ENCODE peak calls at places on chromosomes 2 and 18, in six cellular contexts. G, Z, S, T, I and X are unnamed samples.

GRCh38 chr2:175414872-175415487 is 233.5 kb upstream of the ATP5MC3 start:
- DNase-seq in Z (peak; percentile 64), S (peak; percentile 58), G (no peak), T (peak; percentile 75), I (no peak), X (peak; percentile 33)

GRCh38 chr2:101832114-101832513 is 134.6 kb downstream of the MAP4K4 start:
- DNase-seq in I (no peak), T (peak; percentile 29), Z (no peak), G (no peak), S (peak; percentile 43), X (no peak)

GRCh38 chr2:143688248-143688647 is 559.0 kb downstream of the ARHGAP15 start:
- DNase-seq in Z (no peak), G (no peak), T (no peak), S (no peak), I (no peak), X (no peak)

GRCh38 chr2:60552096-60552850 is 1.2 kb downstream of the BCL11A start:
- DNase-seq in T (no peak), I (no peak), G (no peak), S (peak; percentile 61), Z (peak; percentile 63), X (peak; percentile 48)

GRCh38 chr2:158774663-158775062 is 20.5 kb upstream of the DAPL1 start:
- DNase-seq in S (no peak), Z (no peak), T (no peak), I (no peak), G (peak; percentile 39), X (no peak)

GRCh38 chr2:201674298-201674697 is 24.1 kb downstream of the MPP4 start:
- DNase-seq in Z (no peak), I (no peak), S (no peak), T (no peak), G (no peak), X (no peak)

GRCh38 chr18:69282371-69282770 is 118.3 kb upstream of the DOK6 start:
- DNase-seq in Z (no peak), S (no peak), T (no peak), G (no peak), I (no peak), X (no peak)

GRCh38 chr2:234245945-234246344 is 195.4 kb downstream of the SPP2 start:
- DNase-seq in T (no peak), G (no peak), I (no peak), Z (no peak), S (no peak), X (no peak)

GRCh38 chr2:197786010-197786877 is 1.1 kb upstream of the BOLL start:
- DNase-seq in T (no peak), G (no peak), Z (peak; percentile 41), I (no peak), S (no peak), X (no peak)

GRCh38 chr18:72376256-72376655 is 167.9 kb downstream of the CBLN2 start:
- DNase-seq in Z (no peak), G (no peak), S (no peak), I (no peak), T (no peak), X (no peak)

GRCh38 chr2:99708231-99708630 is 218.4 kb upstream of the REV1 start:
- DNase-seq in I (no peak), T (no peak), Z (no peak), S (peak; percentile 45), G (no peak), X (no peak)

GRCh38 chr2:41610501-41611242 is 437.1 kb upstream of the PKDCC start:
- DNase-seq in S (no peak), I (no peak), Z (no peak), T (no peak), G (no peak), X (no peak)

GRCh38 chr2:9244985-9245544 is 38.5 kb downstream of the ASAP2 start:
- DNase-seq in S (no peak), I (no peak), T (no peak), G (no peak), Z (no peak), X (no peak)

GRCh38 chr2:8004250-8004681 is 677.6 kb upstream of the ID2 start:
- DNase-seq in G (peak; percentile 34), Z (no peak), I (no peak), S (peak; percentile 23), T (peak; percentile 5), X (peak; percentile 42)

GRCh38 chr2:29113027-29113686 is 2.1 kb upstream of the CLIP4 start:
- DNase-seq in I (no peak), G (no peak), S (no peak), Z (no peak), T (no peak), X (no peak)

GRCh38 chr2:42274872-42275271 is 86.1 kb downstream of the COX7A2L start:
- DNase-seq in Z (no peak), T (no peak), G (no peak), S (no peak), I (no peak), X (no peak)

GRCh38 chr18:10119991-10120390 is 206.2 kb downstream of the VAPA start:
- DNase-seq in Z (no peak), G (no peak), T (no peak), I (no peak), S (no peak), X (no peak)

GRCh38 chr2:206805922-206806607 is 40.7 kb downstream of the FASTKD2 start:
- DNase-seq in T (no peak), Z (no peak), G (no peak), S (no peak), I (no peak), X (no peak)

GRCh38 chr18:35171315-35171987 is 69.4 kb upstream of the ZNF397 start:
- DNase-seq in S (no peak), Z (no peak), G (no peak), T (no peak), I (no peak), X (no peak)

GRCh38 chr2:117330611-117331010 is 483.9 kb upstream of the DDX18 start:
- DNase-seq in Z (no peak), I (no peak), G (no peak), T (no peak), S (no peak), X (no peak)

GRCh38 chr2:216341151-216341550 is 31.1 kb downstream of the MARCHF4 start:
- DNase-seq in Z (no peak), S (no peak), I (no peak), T (no peak), G (no peak), X (no peak)

GRCh38 chr18:78540636-78541400 is 438.8 kb upstream of the SALL3 start:
- DNase-seq in S (no peak), G (no peak), I (no peak), T (no peak), Z (no peak), X (no peak)

GRCh38 chr2:96897491-96898134 is 27.7 kb upstream of the SEMA4C start:
- DNase-seq in T (no peak), G (no peak), I (no peak), S (no peak), Z (no peak), X (no peak)

GRCh38 chr2:44295636-44296359 is 20.5 kb downstream of the SLC3A1 start:
- DNase-seq in T (no peak), Z (no peak), I (no peak), S (peak; percentile 29), G (no peak), X (peak; percentile 10)

GRCh38 chr2:152581360-152581759 is 135.9 kb downstream of the PRPF40A start:
- DNase-seq in S (no peak), G (no peak), T (no peak), Z (no peak), I (no peak), X (no peak)

GRCh38 chr2:206556357-206556949 is 85.8 kb upstream of the FAM237A start:
- DNase-seq in T (peak; percentile 18), Z (no peak), S (peak; percentile 67), I (no peak), G (peak; percentile 26), X (peak; percentile 53)

GRCh38 chr18:61368001-61368400 is 34.8 kb downstream of the CDH20 start:
- DNase-seq in S (no peak), G (no peak), Z (no peak), I (no peak), T (no peak), X (no peak)

GRCh38 chr2:232485333-232485756 is 2.3 kb downstream of the ECEL1 start:
- DNase-seq in S (no peak), I (no peak), T (no peak), Z (no peak), G (no peak), X (no peak)

GRCh38 chr2:96484096-96484495 is 21.1 kb downstream of the NEURL3 start:
- DNase-seq in Z (no peak), T (no peak), S (no peak), I (no peak), G (no peak), X (no peak)

GRCh38 chr2:53582556-53582955 is 185.0 kb upstream of the CHAC2 start:
- DNase-seq in G (no peak), S (no peak), T (no peak), I (no peak), Z (no peak), X (no peak)

GRCh38 chr2:52974127-52974526 is 793.5 kb upstream of the CHAC2 start:
- DNase-seq in G (no peak), Z (no peak), T (no peak), S (no peak), I (no peak), X (no peak)

GRCh38 chr18:11237484-11237883 is 88.1 kb upstream of the PIEZO2 start:
- DNase-seq in S (no peak), G (no peak), T (no peak), Z (no peak), I (no peak), X (no peak)

GRCh38 chr2:233654501-233654900 is 17.2 kb upstream of the UGT1A9 start:
- DNase-seq in Z (no peak), I (no peak), G (no peak), T (no peak), S (no peak), X (no peak)

GRCh38 chr2:46780411-46780800 is 135.2 kb downstream of the MCFD2 start:
- DNase-seq in Z (no peak), T (no peak), S (no peak), G (no peak), I (no peak), X (no peak)

GRCh38 chr18:43751835-43752234 is 474.5 kb upstream of the SYT4 start:
- DNase-seq in I (no peak), T (no peak), Z (no peak), S (no peak), G (no peak), X (no peak)

GRCh38 chr2:160279813-160280465 is 79.9 kb upstream of the ITGB6 start:
- DNase-seq in S (no peak), Z (no peak), G (no peak), T (no peak), I (no peak), X (no peak)

GRCh38 chr2:200247494-200247893 is 59.0 kb upstream of the SPATS2L start:
- DNase-seq in T (no peak), Z (no peak), S (no peak), I (no peak), G (no peak), X (no peak)

GRCh38 chr18:26493021-26493420 is 55.3 kb downstream of the KCTD1 start:
- DNase-seq in S (no peak), T (no peak), I (no peak), Z (no peak), G (no peak), X (no peak)

GRCh38 chr2:188272121-188272520 is 19.6 kb upstream of the GULP1 start:
- DNase-seq in G (no peak), T (no peak), I (no peak), Z (no peak), S (no peak), X (no peak)

GRCh38 chr2:67660871-67661270 is 263.7 kb downstream of the ETAA1 start:
- DNase-seq in T (no peak), G (no peak), I (no peak), Z (no peak), S (no peak), X (no peak)